ENCODE peak calls at places on chromosomes 7 and 10, in eight cellular contexts. Y is ovary, A is suprapubic skin, T is stomach, X is A549, U is sigmoid colon, J is SK-N-SH, G is HepG2. M is an unnamed sample.

GRCh38 chr7:131835141-131835540 is 278.7 kb upstream of the PODXL start:
- DNase-seq in Y (no peak), A (no peak), T (no peak), X (no peak), U (no peak), J (no peak), G (no peak), M (no peak)

GRCh38 chr10:70829543-70829942 is 13.8 kb downstream of the SGPL1 start:
- DNase-seq in Y (no peak), A (no peak), T (no peak), X (no peak), U (no peak), J (no peak), G (peak; percentile 48), M (no peak)

GRCh38 chr7:81594767-81595166 is 175.1 kb downstream of the HGF start:
- DNase-seq in Y (no peak), A (no peak), T (no peak), X (no peak), U (no peak), J (no peak), G (no peak), M (no peak)

GRCh38 chr10:3455385-3456334 is 283.1 kb upstream of the PITRM1 start:
- DNase-seq in Y (no peak), A (no peak), T (no peak), X (no peak), U (no peak), J (no peak), G (no peak), M (no peak)

GRCh38 chr10:22742678-22743077 is 28.3 kb upstream of the PIP4K2A start:
- DNase-seq in Y (no peak), A (no peak), T (no peak), X (no peak), U (no peak), J (no peak), G (no peak), M (no peak)

GRCh38 chr10:116779076-116779687 is 36.8 kb upstream of the HSPA12A start:
- DNase-seq in Y (no peak), A (no peak), T (no peak), X (no peak), U (peak; percentile 56), J (no peak), G (no peak), M (no peak)

GRCh38 chr10:25017247-25017590 is 807 bp downstream of the THNSL1 start:
- DNase-seq in Y (peak; percentile 23), A (no peak), T (peak; percentile 28), X (peak; percentile 13), U (no peak), J (peak; percentile 29), G (no peak), M (peak; percentile 24)

GRCh38 chr10:50512743-50513416 is 110.9 kb downstream of the SGMS1 start:
- DNase-seq in Y (no peak), A (no peak), T (no peak), X (no peak), U (no peak), J (no peak), G (no peak), M (peak; percentile 17)

GRCh38 chr10:92757066-92757716 is 67.4 kb downstream of the HHEX start:
- DNase-seq in Y (peak; percentile 46), A (peak; percentile 85), T (peak; percentile 70), X (peak; percentile 46), U (peak; percentile 97), J (no peak), G (peak; percentile 72), M (peak; percentile 79)

GRCh38 chr7:29457565-29457971 is 106.1 kb upstream of the PRR15 start:
- DNase-seq in Y (no peak), A (no peak), T (no peak), X (no peak), U (no peak), J (no peak), G (no peak), M (no peak)

GRCh38 chr7:96126382-96126781 is 195.5 kb downstream of the SLC25A13 start:
- DNase-seq in Y (no peak), A (no peak), T (no peak), X (no peak), U (no peak), J (no peak), G (peak; percentile 79), M (no peak)

GRCh38 chr10:113665806-113666354 is 2.0 kb upstream of the NRAP start:
- DNase-seq in Y (no peak), A (no peak), T (peak; percentile 33), X (no peak), U (no peak), J (no peak), G (no peak), M (no peak)

GRCh38 chr7:148395990-148396716 is 194.4 kb upstream of the C7orf33 start:
- DNase-seq in Y (no peak), A (no peak), T (no peak), X (no peak), U (no peak), J (peak; percentile 38), G (no peak), M (no peak)

GRCh38 chr10:69333205-69333604 is 54.9 kb downstream of the HK1 start:
- DNase-seq in Y (no peak), A (peak; percentile 62), T (peak; percentile 84), X (no peak), U (peak; percentile 78), J (peak; percentile 66), G (no peak), M (no peak)

GRCh38 chr10:33116293-33116697 is 158.3 kb upstream of the ITGB1 start:
- DNase-seq in Y (peak; percentile 31), A (no peak), T (no peak), X (no peak), U (no peak), J (peak; percentile 60), G (peak; percentile 53), M (no peak)

GRCh38 chr7:36474283-36475010 is 84.8 kb downstream of the ANLN start:
- DNase-seq in Y (no peak), A (no peak), T (no peak), X (no peak), U (no peak), J (no peak), G (no peak), M (no peak)
- H3K27ac ChIP-seq in Y (no peak overlapping the region), A (no peak overlapping the region), T (no peak overlapping the region), X (no peak overlapping the region), U (no peak overlapping the region), J (no peak overlapping the region), G (no peak overlapping the region), M (no peak overlapping the region)

GRCh38 chr10:131068311-131068710 is 243.2 kb downstream of the TCERG1L start:
- DNase-seq in Y (no peak), A (peak; percentile 66), T (no peak), X (no peak), U (no peak), J (no peak), G (no peak), M (no peak)
- TF ChIP-seq EP300 in Y (no peak), A (no peak), T (no peak), X (no peak), U (no peak), J (no peak), G (no peak), M (no peak)

DNA sequence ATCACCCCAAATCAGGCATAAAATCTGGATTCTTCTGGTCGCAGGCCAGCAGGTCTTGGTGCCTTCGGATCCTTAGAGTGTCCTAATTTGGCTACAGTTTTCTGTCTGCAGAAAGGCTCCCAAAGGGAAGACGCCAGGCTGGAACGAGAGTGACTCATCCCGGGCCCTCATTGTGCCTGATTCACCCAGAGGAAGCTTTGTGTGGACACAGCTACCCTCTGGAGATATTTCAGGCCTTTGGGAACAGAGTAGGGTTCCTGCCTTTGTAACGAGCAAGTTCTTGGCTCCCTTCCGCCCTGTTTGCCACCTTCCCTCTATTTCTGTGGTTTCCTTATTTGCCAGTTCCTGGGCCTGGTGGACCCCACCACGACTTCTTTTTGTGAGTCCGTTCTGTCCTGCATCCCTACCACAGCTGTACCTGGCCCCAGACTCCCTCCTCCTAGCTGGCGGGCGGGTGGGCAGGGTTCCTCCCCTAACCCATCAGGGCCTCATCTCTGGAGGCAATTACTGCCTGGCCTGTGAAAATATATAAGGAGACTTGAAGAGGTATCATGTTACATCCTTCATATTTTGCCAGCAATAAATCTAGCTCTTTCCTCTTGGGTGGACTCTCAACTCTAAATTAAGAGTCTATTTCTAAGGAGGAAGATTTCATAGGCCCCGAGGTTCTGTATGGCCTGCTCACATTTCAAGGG is 219.1 kb upstream of the ZNF32 start:
- DNase-seq in Y (no peak), A (no peak), T (no peak), X (peak; percentile 34), U (no peak), J (no peak), G (peak; percentile 25), M (no peak)
- H3K27ac ChIP-seq in Y (no peak overlapping the region), A (no peak overlapping the region), T (no peak overlapping the region), X (no peak overlapping the region), U (peak overlapping the region; percentile 52), J (peak overlapping the region; percentile 80), G (no peak overlapping the region), M (peak overlapping the region; percentile 44)

DNA sequence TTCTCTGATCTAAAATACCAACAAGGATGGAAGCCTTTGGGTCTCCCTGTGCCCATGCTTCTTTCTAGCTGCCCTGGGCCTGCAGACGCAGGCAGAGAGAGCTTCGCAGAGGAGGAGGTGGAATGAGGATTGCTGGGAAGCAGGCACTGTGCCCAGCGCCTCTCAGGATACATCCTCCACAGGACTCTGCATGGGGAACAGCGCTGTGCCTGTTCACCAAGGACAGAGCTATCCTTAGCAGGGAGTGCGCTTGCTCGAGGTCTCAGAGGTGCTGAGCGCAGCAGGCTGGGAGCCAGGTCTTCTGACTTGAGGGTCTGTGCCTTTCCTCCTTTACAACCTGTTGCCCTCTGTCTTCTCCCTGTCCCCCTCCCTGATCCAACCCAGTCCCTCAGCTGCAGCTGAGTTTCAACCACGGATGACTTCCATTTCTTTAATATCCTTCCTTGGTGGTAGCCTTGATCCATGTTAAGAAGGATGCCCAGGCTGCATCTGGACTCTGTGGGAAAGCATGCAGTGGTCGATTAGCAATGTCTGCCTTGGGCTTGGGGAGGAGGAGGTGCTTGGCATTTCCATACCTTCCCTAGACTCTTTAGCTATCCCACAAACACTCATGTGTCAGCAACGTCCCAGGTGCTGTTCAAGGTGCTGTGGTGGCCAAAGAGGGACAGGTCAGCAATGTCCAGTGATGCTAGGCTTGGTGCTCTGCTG is 219.6 kb upstream of the GPR26 start:
- DNase-seq in Y (no peak), A (no peak), T (no peak), X (no peak), U (peak; percentile 43), J (no peak), G (no peak), M (no peak)
- TF ChIP-seq EP300 in Y (no peak), A (no peak), T (no peak), X (no peak), U (no peak), J (no peak), G (no peak), M (no peak)

GRCh38 chr7:106117767-106118544 is 5.8 kb upstream of the SYPL1 start:
- DNase-seq in Y (no peak), A (no peak), T (no peak), X (no peak), U (no peak), J (no peak), G (no peak), M (no peak)
- H3K27ac ChIP-seq in Y (no peak overlapping the region), A (no peak overlapping the region), T (no peak overlapping the region), X (no peak overlapping the region), U (peak overlapping the region; percentile 71), J (no peak overlapping the region), G (no peak overlapping the region), M (peak overlapping the region; percentile 6)

M was measured in transverse colon.